ENCODE peak calls at places on chromosomes 2 and 18, in four cellular contexts. N is OCI-LY7; X is CD8-positive, alpha-beta T cell; J is SK-N-SH. I is an unnamed sample. For H3K9me3, the result is how much of the 10 kb centered on the place peaks cover.

GRCh38 chr2:101476605-101477208 is 1.8 kb upstream of the RFX8 start:
- DNase-seq in X (no peak), N (no peak), J (no peak), I (no peak)

GRCh38 chr2:119734051-119734450 is 25.7 kb upstream of the PTPN4 start:
- DNase-seq in N (no peak), X (no peak), J (no peak), I (no peak)

GRCh38 chr18:42969366-42969765 is 146.1 kb downstream of the RIT2 start:
- DNase-seq in N (no peak), J (no peak), X (no peak), I (no peak)

GRCh38 chr2:36352711-36353110 is 2.9 kb upstream of the CRIM1 start:
- DNase-seq in X (no peak), N (peak), J (no peak), I (no peak)

GRCh38 chr2:11710210-11710609 is 36.2 kb upstream of the LPIN1 start:
- DNase-seq in N (no peak), X (no peak), J (no peak), I (no peak)

GRCh38 chr2:67600946-67601345 is 203.8 kb downstream of the ETAA1 start:
- DNase-seq in J (no peak), X (no peak), N (no peak), I (no peak)

GRCh38 chr18:45837283-45838070 is 12.0 kb downstream of the SIGLEC15 start:
- DNase-seq in X (no peak), N (no peak), J (peak), I (no peak)

GRCh38 chr2:27162151-27163121 is 13.6 kb downstream of the TCF23 start:
- DNase-seq in X (no peak), N (no peak), J (no peak), I (no peak)

GRCh38 chr2:239078128-239078924 is 230.4 kb downstream of the TWIST2 start:
- DNase-seq in X (no peak), J (peak), N (no peak), I (no peak)

GRCh38 chr18:50405582-50406271 is 30.9 kb downstream of the SKA1 start:
- DNase-seq in X (no peak), N (no peak), J (no peak), I (no peak)

GRCh38 chr2:171482877-171483276 is 39.4 kb upstream of the CYBRD1 start:
- DNase-seq in J (no peak), N (no peak), X (no peak), I (no peak)

GRCh38 chr2:170651603-170652002 is 63.5 kb upstream of the SP5 start:
- DNase-seq in N (no peak), J (no peak), X (peak), I (peak)

GRCh38 chr2:222290691-222291484 is 7.9 kb downstream of the PAX3 start:
- DNase-seq in N (no peak), X (no peak), J (peak), I (no peak)

GRCh38 chr2:39851251-39851650 is 72.2 kb upstream of the THUMPD2 start:
- DNase-seq in J (no peak), N (no peak), X (no peak), I (no peak)

GRCh38 chr2:6470518-6470917 is 395.2 kb downstream of the CMPK2 start:
- DNase-seq in N (no peak), X (no peak), J (no peak), I (no peak)

GRCh38 chr18:25646971-25647370 is 295.0 kb upstream of the ZNF521 start:
- DNase-seq in J (no peak), N (no peak), X (no peak), I (no peak)

GRCh38 chr2:3633089-3633981 is 24.7 kb upstream of the ALLC start:
- DNase-seq in N (no peak), J (no peak), X (no peak), I (no peak)

GRCh38 chr18:47815486-47816270 is 114.8 kb downstream of the SMAD2 start:
- DNase-seq in N (no peak), X (no peak), J (no peak), I (no peak)

GRCh38 chr18:23586249-23587196 is at the start of gene NPC1:
- DNase-seq in X (peak), N (peak), J (peak), I (peak)

GRCh38 chr2:189685540-189686229 is 11.2 kb downstream of the ANKAR start:
- DNase-seq in J (no peak), X (no peak), N (no peak), I (no peak)

GRCh38 chr2:191150121-191150450 is 708 bp downstream of the STAT4 start:
- DNase-seq in J (no peak), N (no peak), X (no peak), I (no peak)

GRCh38 chr2:112794131-112794733 is 9.9 kb upstream of the IL1A start:
- DNase-seq in X (no peak), N (peak), J (no peak), I (no peak)

GRCh38 chr18:58132595-58133191 is 88.7 kb downstream of the NEDD4L start:
- DNase-seq in N (no peak), X (no peak), J (no peak), I (no peak)

GRCh38 chr2:41151746-41152145 is 699.9 kb upstream of the SLC8A1 start:
- DNase-seq in X (no peak), J (no peak), N (no peak), I (no peak)

GRCh38 chr2:119022678-119023077 is 80.7 kb downstream of the MARCO start:
- DNase-seq in J (no peak), N (no peak), X (no peak), I (no peak)

GRCh38 chr2:185188656-185189055 is 549.9 kb upstream of the FSIP2 start:
- DNase-seq in X (no peak), N (no peak), J (no peak), I (no peak)

GRCh38 chr2:193847140-193847539 is 1652.4 kb upstream of the TMEFF2 start:
- DNase-seq in X (no peak), N (no peak), J (no peak), I (no peak)

GRCh38 chr2:170022692-170023091 is 155.3 kb upstream of the MYO3B start:
- DNase-seq in X (no peak), N (no peak), J (no peak), I (no peak)

GRCh38 chr18:59655661-59656060 is 41.6 kb downstream of the CCBE1 start:
- DNase-seq in X (no peak), J (no peak), N (no peak), I (no peak)

GRCh38 chr2:204748286-204748685 is 203.0 kb downstream of the PARD3B start:
- DNase-seq in J (no peak), X (no peak), N (no peak), I (no peak)

GRCh38 chr2:85945172-85945571 is 56.4 kb upstream of the ST3GAL5 start:
- DNase-seq in X (no peak), N (no peak), J (no peak), I (no peak)
- H3K9me3 ChIP-seq in X (under half), N (under half), J (under half), I (under half)

GRCh38 chr18:14962626-14963025 is 214.7 kb downstream of the ANKRD30B start:
- DNase-seq in N (no peak), X (no peak), J (no peak), I (no peak)
- H3K9me3 ChIP-seq in N (under half), X (under half), J (under half), I (under half)

DNA sequence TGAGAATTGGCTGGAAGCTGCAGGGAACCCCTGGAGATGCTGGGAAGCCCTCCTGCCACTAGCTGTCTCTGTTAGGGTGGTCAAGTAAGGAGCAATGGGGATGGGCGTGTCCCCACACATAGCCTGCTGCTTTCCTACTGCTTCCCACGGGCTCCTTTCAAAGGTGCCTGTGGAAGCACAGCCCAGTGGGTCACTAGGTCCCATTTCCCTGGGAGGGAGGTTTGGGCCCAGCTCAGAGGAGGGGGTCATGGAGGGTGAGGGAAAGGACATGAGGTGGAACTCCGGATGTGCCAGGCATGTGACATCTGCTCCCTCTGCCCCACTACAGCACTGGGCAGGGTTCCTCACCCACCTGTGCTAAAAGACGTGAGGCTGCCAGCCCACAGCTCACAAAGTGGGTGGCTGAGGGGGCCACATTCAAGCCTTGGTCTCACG is 24.4 kb upstream of the MAL start:
- DNase-seq in J (no peak), X (no peak), N (no peak), I (no peak)
- H3K9me3 ChIP-seq in J (under half), X (under half), N (under half), I (under half)

GRCh38 chr2:71620851-71621251 is 167.5 kb downstream of the DYSF start:
- DNase-seq in X (no peak), J (no peak), N (no peak), I (no peak)
- H3K9me3 ChIP-seq in X (under half), J (under half), N (under half), I (under half)

DNA sequence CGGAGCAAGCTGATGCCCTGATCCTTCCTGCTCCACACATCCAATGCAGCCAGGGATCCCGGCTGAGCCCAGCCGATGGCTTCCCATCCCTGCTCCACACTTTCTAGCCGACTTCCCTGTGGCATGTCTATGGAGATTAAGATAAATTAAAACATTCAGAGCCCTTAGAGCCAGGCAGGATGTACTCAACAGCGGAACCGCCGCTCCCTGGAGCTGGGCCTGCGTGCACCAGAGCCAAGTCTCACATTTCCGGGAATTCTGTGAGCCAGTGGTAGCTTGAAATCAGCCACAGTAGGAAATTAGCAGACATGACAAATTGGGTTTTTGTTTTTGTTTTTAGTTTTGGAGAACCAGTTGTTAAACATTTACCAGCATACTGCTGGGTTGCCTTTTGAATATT is 620.6 kb downstream of the GALR1 start:
- DNase-seq in N (no peak), X (no peak), J (no peak), I (no peak)
- H3K9me3 ChIP-seq in N (under half), X (under half), J (under half), I (under half)

GRCh38 chr2:88711897-88712296 is 20.4 kb downstream of the RPIA start:
- DNase-seq in J (no peak), X (no peak), N (no peak), I (no peak)

GRCh38 chr2:88709117-88709739 is 17.8 kb downstream of the RPIA start:
- DNase-seq in X (no peak), N (no peak), J (no peak), I (no peak)

GRCh38 chr2:88713408-88713807 is 21.9 kb downstream of the RPIA start:
- DNase-seq in N (no peak), J (no peak), X (no peak), I (no peak)

GRCh38 chr2:88711331-88711730 is 19.9 kb downstream of the RPIA start:
- DNase-seq in X (no peak), J (no peak), N (no peak), I (no peak)

DNA sequence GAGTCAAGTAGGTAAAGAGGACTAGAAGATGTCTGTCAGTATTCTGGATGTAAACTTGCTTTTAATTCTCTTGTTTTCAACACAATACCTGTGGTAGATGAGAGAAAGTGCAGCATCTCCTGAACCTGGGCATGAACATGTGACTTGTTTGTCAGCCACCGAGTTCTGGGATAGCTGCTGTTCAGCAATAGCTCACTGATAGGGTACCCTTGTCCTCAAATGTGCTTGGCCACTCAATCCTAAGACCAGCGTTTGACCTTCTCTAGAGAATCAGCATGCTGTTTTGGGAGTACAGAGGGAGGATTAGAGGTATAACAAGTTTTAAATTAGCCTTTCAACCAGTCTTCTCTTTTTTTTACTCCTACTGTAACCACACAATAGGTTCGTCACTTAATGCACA is 23.2 kb downstream of the RPIA start:
- DNase-seq in N (no peak), J (no peak), X (no peak), I (no peak)
- H3K9me3 ChIP-seq in N (under half), J (under half), X (under half), I (under half)

GRCh38 chr2:2237563-2237962 is 93.5 kb downstream of the MYT1L start:
- DNase-seq in X (no peak), N (no peak), J (no peak), I (no peak)

GRCh38 chr2:2229898-2230817 is 100.9 kb downstream of the MYT1L start:
- DNase-seq in X (no peak), J (peak), N (no peak), I (no peak)

GRCh38 chr2:2232167-2232566 is 98.9 kb downstream of the MYT1L start:
- DNase-seq in J (no peak), N (no peak), X (no peak), I (no peak)

GRCh38 chr2:2233171-2233826 is 97.8 kb downstream of the MYT1L start:
- DNase-seq in X (no peak), J (no peak), N (no peak), I (no peak)

DNA sequence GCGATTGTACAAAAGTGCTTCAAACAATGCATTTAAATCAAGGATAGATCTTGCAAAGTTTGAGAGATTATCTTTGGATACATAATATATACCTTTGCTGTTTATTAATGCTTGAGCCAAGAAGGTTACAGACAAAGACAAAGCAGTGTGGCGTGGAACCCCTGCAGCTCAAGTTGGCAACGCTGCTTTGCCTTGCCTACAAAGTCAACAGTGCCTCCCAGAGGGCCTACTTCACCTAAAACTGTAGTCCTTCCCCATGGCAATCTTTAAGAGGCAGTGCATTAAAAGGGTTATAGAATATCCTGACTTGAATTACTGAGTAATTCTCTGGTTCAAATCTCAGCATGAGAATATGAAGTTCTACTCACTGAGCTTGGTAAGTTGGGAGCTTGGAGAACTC is 96.7 kb downstream of the MYT1L start:
- DNase-seq in J (no peak), X (no peak), N (no peak), I (no peak)
- H3K9me3 ChIP-seq in J (under half), X (under half), N (under half), I (under half)

GRCh38 chr2:127373362-127374083 is 14.3 kb downstream of the MAP3K2 start:
- DNase-seq in N (no peak), J (no peak), X (no peak), I (no peak)
- H3K9me3 ChIP-seq in N (half or more), J (under half), X (under half), I (under half)

I was measured in T-helper 17 cell.